ENCODE peak calls at places on chromosomes 16 and 17, in six cellular contexts. One of them, this sample, is unnamed.

GRCh38 chr16:47705268-47705667 is 244.1 kb downstream of the PHKB start:
- DNase-seq in tibial nerve: no peak
- DNase-seq in H9: no peak
- DNase-seq in HepG2: no peak
- DNase-seq in endodermal cell: no peak
- DNase-seq in MM.1S: no peak
- DNase-seq in this sample: no peak

GRCh38 chr17:4560837-4561241 is 462 bp upstream of the GGT6 start:
- DNase-seq in tibial nerve: no peak
- DNase-seq in H9: peak; percentile 74
- DNase-seq in HepG2: peak; percentile 27
- DNase-seq in endodermal cell: peak; percentile 83
- DNase-seq in MM.1S: no peak
- DNase-seq in this sample: no peak

GRCh38 chr16:54140788-54141136 is 145.8 kb downstream of the IRX3 start:
- DNase-seq in tibial nerve: no peak
- DNase-seq in H9: no peak
- DNase-seq in HepG2: no peak
- DNase-seq in endodermal cell: no peak
- DNase-seq in MM.1S: no peak
- DNase-seq in this sample: no peak

GRCh38 chr17:72122668-72123495 is 2.1 kb downstream of the SOX9 start:
- DNase-seq in tibial nerve: no peak
- DNase-seq in H9: peak; percentile 67
- DNase-seq in HepG2: peak; percentile 86
- DNase-seq in endodermal cell: peak; percentile 89
- DNase-seq in MM.1S: peak; percentile 30
- DNase-seq in this sample: peak; percentile 38

GRCh38 chr16:79185681-79186080 is 414.9 kb downstream of the MAF start:
- DNase-seq in tibial nerve: no peak
- DNase-seq in H9: no peak
- DNase-seq in HepG2: no peak
- DNase-seq in endodermal cell: no peak
- DNase-seq in MM.1S: no peak
- DNase-seq in this sample: no peak

GRCh38 chr17:4738136-4739121 is 1.2 kb upstream of the ZMYND15 start:
- DNase-seq in tibial nerve: no peak
- DNase-seq in H9: no peak
- DNase-seq in HepG2: no peak
- DNase-seq in endodermal cell: peak; percentile 71
- DNase-seq in MM.1S: peak; percentile 49
- DNase-seq in this sample: no peak

GRCh38 chr17:49968380-49969133 is 433 bp upstream of the DLX4 start:
- DNase-seq in tibial nerve: no peak
- DNase-seq in H9: peak; percentile 97
- DNase-seq in HepG2: peak; percentile 54
- DNase-seq in endodermal cell: peak; percentile 98
- DNase-seq in MM.1S: peak; percentile 45
- DNase-seq in this sample: peak; percentile 88

GRCh38 chr17:33514369-33514768 is 221.3 kb upstream of the ASIC2 start:
- DNase-seq in tibial nerve: no peak
- DNase-seq in H9: no peak
- DNase-seq in HepG2: peak; percentile 10
- DNase-seq in endodermal cell: no peak
- DNase-seq in MM.1S: no peak
- DNase-seq in this sample: no peak

GRCh38 chr16:29743475-29743826 is 2.3 kb downstream of the C16orf54 start:
- DNase-seq in tibial nerve: no peak
- DNase-seq in H9: no peak
- DNase-seq in HepG2: no peak
- DNase-seq in endodermal cell: no peak
- DNase-seq in MM.1S: no peak
- DNase-seq in this sample: no peak

GRCh38 chr17:62643496-62643895 is 16.0 kb downstream of the MRC2 start:
- DNase-seq in tibial nerve: no peak
- DNase-seq in H9: no peak
- DNase-seq in HepG2: no peak
- DNase-seq in endodermal cell: no peak
- DNase-seq in MM.1S: no peak
- DNase-seq in this sample: no peak

GRCh38 chr17:752620-753219 is 656 bp upstream of the GEMIN4 start:
- DNase-seq in tibial nerve: peak; percentile 64
- DNase-seq in H9: peak; percentile 80
- DNase-seq in HepG2: no peak
- DNase-seq in endodermal cell: peak; percentile 89
- DNase-seq in MM.1S: no peak
- DNase-seq in this sample: peak; percentile 18

GRCh38 chr17:69533481-69534234 is 119.2 kb downstream of the MAP2K6 start:
- DNase-seq in tibial nerve: no peak
- DNase-seq in H9: peak; percentile 36
- DNase-seq in HepG2: no peak
- DNase-seq in endodermal cell: no peak
- DNase-seq in MM.1S: no peak
- DNase-seq in this sample: no peak

GRCh38 chr17:14940946-14941280 is 324.2 kb downstream of the PMP22 start:
- DNase-seq in tibial nerve: no peak
- DNase-seq in H9: no peak
- DNase-seq in HepG2: no peak
- DNase-seq in endodermal cell: no peak
- DNase-seq in MM.1S: no peak
- DNase-seq in this sample: no peak

GRCh38 chr17:81731271-81731670 is 19.2 kb downstream of the SLC25A10 start:
- DNase-seq in tibial nerve: no peak
- DNase-seq in H9: no peak
- DNase-seq in HepG2: no peak
- DNase-seq in endodermal cell: no peak
- DNase-seq in MM.1S: peak; percentile 47
- DNase-seq in this sample: no peak

GRCh38 chr16:30974348-30974747 is 10.7 kb upstream of the HSD3B7 start:
- DNase-seq in tibial nerve: no peak
- DNase-seq in H9: no peak
- DNase-seq in HepG2: no peak
- DNase-seq in endodermal cell: no peak
- DNase-seq in MM.1S: no peak
- DNase-seq in this sample: no peak

GRCh38 chr17:58643147-58643546 is 48.7 kb downstream of the TEX14 start:
- DNase-seq in tibial nerve: no peak
- DNase-seq in H9: no peak
- DNase-seq in HepG2: no peak
- DNase-seq in endodermal cell: no peak
- DNase-seq in MM.1S: no peak
- DNase-seq in this sample: no peak

GRCh38 chr16:47726031-47726675 is 265.0 kb downstream of the PHKB start:
- DNase-seq in tibial nerve: no peak
- DNase-seq in H9: no peak
- DNase-seq in HepG2: peak; percentile 15
- DNase-seq in endodermal cell: no peak
- DNase-seq in MM.1S: no peak
- DNase-seq in this sample: no peak

GRCh38 chr16:85086347-85087291 is 25.7 kb downstream of the CIBAR2 start:
- DNase-seq in tibial nerve: peak; percentile 79
- DNase-seq in H9: peak; percentile 86
- DNase-seq in HepG2: peak; percentile 56
- DNase-seq in endodermal cell: peak; percentile 94
- DNase-seq in MM.1S: peak; percentile 52
- DNase-seq in this sample: peak; percentile 82

GRCh38 chr17:65749479-65749878 is 188.0 kb upstream of the AXIN2 start:
- DNase-seq in tibial nerve: no peak
- DNase-seq in H9: no peak
- DNase-seq in HepG2: peak; percentile 65
- DNase-seq in endodermal cell: no peak
- DNase-seq in MM.1S: no peak
- DNase-seq in this sample: no peak

GRCh38 chr17:19337712-19338023 is 24.9 kb downstream of the B9D1 start:
- DNase-seq in tibial nerve: no peak
- DNase-seq in H9: no peak
- DNase-seq in HepG2: peak; percentile 41
- DNase-seq in endodermal cell: no peak
- DNase-seq in MM.1S: no peak
- DNase-seq in this sample: no peak

GRCh38 chr16:11253009-11253994 is 2.7 kb downstream of the SOCS1 start:
- DNase-seq in tibial nerve: no peak
- DNase-seq in H9: no peak
- DNase-seq in HepG2: no peak
- DNase-seq in endodermal cell: no peak
- DNase-seq in MM.1S: no peak
- DNase-seq in this sample: no peak

GRCh38 chr16:50842589-50842988 is 100.7 kb downstream of the CYLD start:
- DNase-seq in tibial nerve: no peak
- DNase-seq in H9: peak; percentile 8
- DNase-seq in HepG2: no peak
- DNase-seq in endodermal cell: no peak
- DNase-seq in MM.1S: no peak
- DNase-seq in this sample: no peak

GRCh38 chr17:10116267-10116666 is 82.1 kb downstream of the GAS7 start:
- DNase-seq in tibial nerve: no peak
- DNase-seq in H9: no peak
- DNase-seq in HepG2: no peak
- DNase-seq in endodermal cell: peak; percentile 53
- DNase-seq in MM.1S: no peak
- DNase-seq in this sample: no peak

GRCh38 chr17:10116676-10117075 is 81.7 kb downstream of the GAS7 start:
- DNase-seq in tibial nerve: no peak
- DNase-seq in H9: no peak
- DNase-seq in HepG2: no peak
- DNase-seq in endodermal cell: peak; percentile 47
- DNase-seq in MM.1S: no peak
- DNase-seq in this sample: no peak

GRCh38 chr17:10117085-10117484 is 81.3 kb downstream of the GAS7 start:
- DNase-seq in tibial nerve: no peak
- DNase-seq in H9: no peak
- DNase-seq in HepG2: no peak
- DNase-seq in endodermal cell: no peak
- DNase-seq in MM.1S: no peak
- DNase-seq in this sample: no peak

GRCh38 chr17:10118788-10119130 is 79.6 kb downstream of the GAS7 start:
- DNase-seq in tibial nerve: no peak
- DNase-seq in H9: no peak
- DNase-seq in HepG2: no peak
- DNase-seq in endodermal cell: peak; percentile 53
- DNase-seq in MM.1S: no peak
- DNase-seq in this sample: no peak

DNA sequence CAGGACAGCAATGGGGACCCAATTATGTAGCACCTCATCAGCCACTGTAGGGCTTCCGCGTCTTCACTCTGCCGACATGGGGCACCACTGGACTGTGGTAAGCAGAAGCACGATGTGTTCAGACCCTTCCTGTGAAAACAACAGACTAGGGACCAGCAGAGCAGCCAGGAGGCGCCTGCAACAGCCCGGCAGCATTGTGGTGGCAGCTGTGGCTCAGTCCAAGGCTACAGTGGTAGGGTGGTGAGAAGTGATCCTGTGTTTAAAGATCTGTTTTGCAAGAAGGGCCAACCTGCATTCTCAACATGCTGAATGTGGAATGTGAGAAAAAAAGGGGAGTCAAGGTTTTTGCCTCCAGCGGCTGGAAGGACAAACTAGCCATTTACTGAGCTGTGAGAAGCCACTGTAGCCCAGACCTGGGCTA is 80.8 kb downstream of the GAS7 start:
- DNase-seq in tibial nerve: no peak
- DNase-seq in H9: no peak
- DNase-seq in HepG2: peak; percentile 9
- DNase-seq in endodermal cell: peak; percentile 89
- DNase-seq in MM.1S: no peak
- DNase-seq in this sample: no peak
- TF ChIP-seq CTCF in tibial nerve: peak; percentile 33
- TF ChIP-seq CTCF in H9: no peak
- TF ChIP-seq CTCF in HepG2: no peak
- TF ChIP-seq CTCF in endodermal cell: peak; percentile 47
- TF ChIP-seq CTCF in MM.1S: no peak
- TF ChIP-seq CTCF in this sample: no peak

GRCh38 chr16:3389663-3390338 is 11.0 kb downstream of the ZSCAN32 start:
- DNase-seq in tibial nerve: no peak
- DNase-seq in H9: no peak
- DNase-seq in HepG2: no peak
- DNase-seq in endodermal cell: no peak
- DNase-seq in MM.1S: no peak
- DNase-seq in this sample: peak; percentile 35
- H3K9me3 ChIP-seq in tibial nerve: no peaks in the 10 kb centered on the region
- H3K9me3 ChIP-seq in H9: peaks cover 20% of the 10 kb centered on the region
- H3K9me3 ChIP-seq in HepG2: no peaks in the 10 kb centered on the region
- H3K9me3 ChIP-seq in endodermal cell: peaks cover 33% of the 10 kb centered on the region
- H3K9me3 ChIP-seq in MM.1S: no peaks in the 10 kb centered on the region
- H3K9me3 ChIP-seq in this sample: no peaks in the 10 kb centered on the region

GRCh38 chr17:80260791-80261158 is at the start of gene RNF213:
- DNase-seq in tibial nerve: no peak
- DNase-seq in H9: peak; percentile 58
- DNase-seq in HepG2: no peak
- DNase-seq in endodermal cell: peak; percentile 84
- DNase-seq in MM.1S: peak; percentile 46
- DNase-seq in this sample: peak; percentile 74

GRCh38 chr17:80256034-80256350 is 4.7 kb upstream of the RNF213 start:
- DNase-seq in tibial nerve: no peak
- DNase-seq in H9: no peak
- DNase-seq in HepG2: no peak
- DNase-seq in endodermal cell: no peak
- DNase-seq in MM.1S: no peak
- DNase-seq in this sample: no peak

GRCh38 chr17:80259642-80260535 is 763 bp upstream of the RNF213 start:
- DNase-seq in tibial nerve: peak; percentile 21
- DNase-seq in H9: peak; percentile 82
- DNase-seq in HepG2: peak; percentile 59
- DNase-seq in endodermal cell: peak; percentile 94
- DNase-seq in MM.1S: peak; percentile 83
- DNase-seq in this sample: peak; percentile 76

GRCh38 chr17:80254396-80255241 is 6.0 kb upstream of the RNF213 start:
- DNase-seq in tibial nerve: peak; percentile 23
- DNase-seq in H9: peak; percentile 32
- DNase-seq in HepG2: peak; percentile 88
- DNase-seq in endodermal cell: peak; percentile 49
- DNase-seq in MM.1S: peak; percentile 95
- DNase-seq in this sample: no peak

DNA sequence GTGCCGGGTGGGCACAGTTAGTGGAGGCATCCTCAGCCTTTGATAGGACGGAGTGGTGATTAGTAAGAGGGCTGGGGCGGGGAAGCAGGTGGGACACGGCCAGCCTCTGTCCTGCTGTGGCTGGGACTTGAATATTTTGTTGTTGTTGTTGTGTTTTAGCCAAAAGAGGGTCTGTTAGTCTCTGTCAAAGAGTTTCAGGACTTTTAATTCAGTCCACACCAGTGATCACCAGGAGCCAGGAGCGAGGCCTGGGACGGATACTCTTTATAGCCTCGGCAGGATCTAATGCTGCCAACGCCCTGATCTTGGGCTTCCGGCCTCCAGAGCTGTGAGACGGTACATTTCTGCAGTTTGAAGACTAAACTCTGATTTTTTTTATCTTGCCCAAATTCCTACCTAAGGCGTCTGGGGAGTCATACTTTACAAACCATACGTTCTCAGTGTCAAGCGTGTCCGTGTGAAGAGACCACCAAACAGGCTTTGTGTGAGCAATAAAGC is 2.9 kb upstream of the RNF213 start:
- DNase-seq in tibial nerve: no peak
- DNase-seq in H9: peak; percentile 61
- DNase-seq in HepG2: no peak
- DNase-seq in endodermal cell: peak; percentile 78
- DNase-seq in MM.1S: no peak
- DNase-seq in this sample: no peak
- H3K4me1 ChIP-seq in tibial nerve: no peaks in the 10 kb centered on the region
- H3K4me1 ChIP-seq in H9: peaks cover 10% of the 10 kb centered on the region
- H3K4me1 ChIP-seq in HepG2: peaks cover 47% of the 10 kb centered on the region
- H3K4me1 ChIP-seq in endodermal cell: peaks cover 15% of the 10 kb centered on the region
- H3K4me1 ChIP-seq in MM.1S: peaks cover 25% of the 10 kb centered on the region
- H3K4me1 ChIP-seq in this sample: peaks cover 8% of the 10 kb centered on the region

GRCh38 chr16:89442990-89443726 is 47.2 kb downstream of the ANKRD11 start:
- DNase-seq in tibial nerve: no peak
- DNase-seq in H9: no peak
- DNase-seq in HepG2: peak; percentile 89
- DNase-seq in endodermal cell: no peak
- DNase-seq in MM.1S: no peak
- DNase-seq in this sample: peak; percentile 72
- TF ChIP-seq CTCF in tibial nerve: no peak
- TF ChIP-seq CTCF in H9: no peak
- TF ChIP-seq CTCF in HepG2: peak; percentile 53
- TF ChIP-seq CTCF in endodermal cell: peak; percentile 16
- TF ChIP-seq CTCF in MM.1S: no peak
- TF ChIP-seq CTCF in this sample: no peak

This sample was measured in BE2C.